ENCODE peak calls at places on chromosomes 16 and 17, in four cellular contexts. G, Z, J and B are unnamed samples. For H3K4me1, the result is how much of the 10 kb centered on the place peaks cover.

GRCh38 chr16:25343976-25344375 is 86.3 kb upstream of the ZKSCAN2 start:
- DNase-seq in G (no peak), Z (no peak), J (no peak), B (no peak)

GRCh38 chr16:2148714-2149629 is 547 bp downstream of the RAB26 start:
- DNase-seq in G (no peak), Z (no peak), J (peak), B (no peak)

GRCh38 chr16:87816507-87817100 is 50.8 kb upstream of the KLHDC4 start:
- DNase-seq in G (no peak), Z (no peak), J (no peak), B (no peak)

GRCh38 chr16:87180069-87180468 is 137.1 kb downstream of the C16orf95 start:
- DNase-seq in G (no peak), Z (no peak), J (no peak), B (no peak)

GRCh38 chr16:26240807-26241206 is 549.0 kb downstream of the HS3ST4 start:
- DNase-seq in G (no peak), Z (no peak), J (no peak), B (no peak)

GRCh38 chr17:63282455-63282854 is 163.7 kb downstream of the CYB561 start:
- DNase-seq in G (no peak), Z (no peak), J (no peak), B (no peak)

GRCh38 chr16:749010-749409 is 8.2 kb upstream of the CIAO3 start:
- DNase-seq in G (no peak), Z (no peak), J (peak), B (no peak)

GRCh38 chr16:2091722-2092620 is 43.7 kb downstream of the PKD1 start:
- DNase-seq in G (no peak), Z (no peak), J (no peak), B (no peak)

GRCh38 chr16:71414038-71414437 is 27.8 kb downstream of the TLE7 start:
- DNase-seq in G (no peak), Z (no peak), J (no peak), B (no peak)

GRCh38 chr17:43031666-43032065 is 6.6 kb downstream of the RND2 start:
- DNase-seq in G (no peak), Z (no peak), J (no peak), B (no peak)

GRCh38 chr17:39096435-39097158 is 54.8 kb downstream of the PLXDC1 start:
- DNase-seq in G (no peak), Z (peak), J (no peak), B (no peak)

GRCh38 chr16:74984194-74984669 is 691 bp downstream of the WDR59 start:
- DNase-seq in G (no peak), Z (no peak), J (peak), B (no peak)

GRCh38 chr17:32123782-32124181 is 18.5 kb upstream of the RHOT1 start:
- DNase-seq in G (no peak), Z (no peak), J (no peak), B (no peak)

GRCh38 chr17:78450696-78451344 is 72.4 kb downstream of the PGS1 start:
- DNase-seq in G (no peak), Z (no peak), J (no peak), B (no peak)

GRCh38 chr17:15886804-15887203 is 58.1 kb upstream of the ADORA2B start:
- DNase-seq in G (no peak), Z (no peak), J (no peak), B (no peak)

GRCh38 chr17:68568581-68568980 is 32.6 kb downstream of the FAM20A start:
- DNase-seq in G (no peak), Z (no peak), J (no peak), B (no peak)

GRCh38 chr17:7419833-7420610 is at the start of gene SPEM1:
- DNase-seq in G (no peak), Z (no peak), J (no peak), B (no peak)

GRCh38 chr16:50301626-50302471 is 35.5 kb downstream of the ADCY7 start:
- DNase-seq in G (no peak), Z (no peak), J (peak), B (no peak)

GRCh38 chr17:64147110-64148016 is 17.4 kb upstream of the ERN1 start:
- DNase-seq in G (no peak), Z (no peak), J (peak), B (no peak)

GRCh38 chr16:79997257-79997656 is 396.7 kb upstream of the MAF start:
- DNase-seq in G (peak), Z (no peak), J (peak), B (no peak)

GRCh38 chr17:17118399-17118798 is 76.1 kb downstream of the MPRIP start:
- DNase-seq in G (no peak), Z (no peak), J (no peak), B (no peak)

GRCh38 chr16:81551141-81551808 is 106.7 kb downstream of the CMIP start:
- DNase-seq in G (no peak), Z (no peak), J (peak), B (no peak)

GRCh38 chr16:12162151-12162559 is 185.6 kb downstream of the SNX29 start:
- DNase-seq in G (no peak), Z (no peak), J (no peak), B (no peak)

GRCh38 chr17:56486732-56487131 is 106.8 kb upstream of the NOG start:
- DNase-seq in G (no peak), Z (no peak), J (peak), B (no peak)

GRCh38 chr17:77995146-77995852 is 36.8 kb downstream of the TNRC6C start:
- DNase-seq in G (peak), Z (no peak), J (peak), B (peak)

GRCh38 chr17:47184671-47185070 is 4.4 kb downstream of the CDC27 start:
- DNase-seq in G (peak), Z (no peak), J (peak), B (no peak)

GRCh38 chr17:58189436-58190146 is 2.9 kb upstream of the EPX start:
- DNase-seq in G (no peak), Z (no peak), J (peak), B (peak)

GRCh38 chr17:71438631-71439146 is 682.1 kb upstream of the SOX9 start:
- DNase-seq in G (peak), Z (no peak), J (peak), B (no peak)

GRCh38 chr16:70706948-70707465 is 21.2 kb upstream of the MTSS2 start:
- DNase-seq in G (no peak), Z (no peak), J (peak), B (no peak)

GRCh38 chr16:28189237-28189636 is 22.5 kb downstream of the XPO6 start:
- DNase-seq in G (no peak), Z (no peak), J (peak), B (no peak)

GRCh38 chr17:81815646-81815985 is 11.7 kb downstream of the GCGR start:
- DNase-seq in G (no peak), Z (no peak), J (no peak), B (no peak)

GRCh38 chr16:75222271-75222783 is 3.5 kb downstream of the CTRB1 start:
- DNase-seq in G (no peak), Z (no peak), J (peak), B (no peak)

GRCh38 chr17:75549246-75550138 is 24.0 kb downstream of the LLGL2 start:
- DNase-seq in G (peak), Z (no peak), J (no peak), B (no peak)

GRCh38 chr17:7327501-7327900 is 1.6 kb downstream of the NEURL4 start:
- DNase-seq in G (no peak), Z (no peak), J (no peak), B (no peak)

GRCh38 chr16:29990883-29991570 is 4.4 kb downstream of the HIRIP3 start:
- DNase-seq in G (no peak), Z (no peak), J (no peak), B (no peak)

GRCh38 chr16:66441586-66442375 is 14.7 kb downstream of the BEAN1 start:
- DNase-seq in G (no peak), Z (no peak), J (peak), B (no peak)

GRCh38 chr16:58011652-58012051 is 10.4 kb downstream of the USB1 start:
- DNase-seq in G (no peak), Z (no peak), J (peak), B (no peak)

GRCh38 chr17:40778466-40778865 is 3.9 kb downstream of the KRT27 start:
- DNase-seq in G (no peak), Z (no peak), J (no peak), B (no peak)
- H3K4me1 ChIP-seq in G (under half), Z (under half), J (under half), B (under half)

GRCh38 chr17:1007310-1008007 is 10.5 kb downstream of the TIMM22 start:
- DNase-seq in G (no peak), Z (no peak), J (no peak), B (no peak)
- H3K27ac ChIP-seq in G (no peak), Z (no peak), J (no peak), B (peak)

DNA sequence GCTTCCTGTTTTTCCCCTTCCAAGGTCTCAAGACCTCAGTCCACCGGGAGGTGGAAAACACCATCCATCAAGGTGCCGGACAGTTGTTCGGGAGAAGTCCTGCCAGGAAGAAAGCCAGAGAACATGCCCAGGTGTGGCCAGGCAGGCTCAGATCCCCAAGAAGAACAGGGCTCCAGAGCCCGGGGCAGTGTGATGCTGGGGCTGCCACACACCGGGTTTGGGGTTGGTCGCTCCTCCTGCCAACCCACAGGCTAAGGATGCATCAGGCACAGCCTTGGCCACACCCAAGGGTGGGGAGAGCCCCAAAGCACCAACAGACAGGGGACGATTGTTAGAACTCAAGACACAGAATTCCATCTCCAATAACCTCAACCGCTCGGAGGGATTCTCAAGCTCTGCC is 19.7 kb downstream of the ZFHX3 start:
- DNase-seq in G (no peak), Z (no peak), J (no peak), B (no peak)
- H3K4me1 ChIP-seq in G (half or more), Z (under half), J (under half), B (under half)

DNA sequence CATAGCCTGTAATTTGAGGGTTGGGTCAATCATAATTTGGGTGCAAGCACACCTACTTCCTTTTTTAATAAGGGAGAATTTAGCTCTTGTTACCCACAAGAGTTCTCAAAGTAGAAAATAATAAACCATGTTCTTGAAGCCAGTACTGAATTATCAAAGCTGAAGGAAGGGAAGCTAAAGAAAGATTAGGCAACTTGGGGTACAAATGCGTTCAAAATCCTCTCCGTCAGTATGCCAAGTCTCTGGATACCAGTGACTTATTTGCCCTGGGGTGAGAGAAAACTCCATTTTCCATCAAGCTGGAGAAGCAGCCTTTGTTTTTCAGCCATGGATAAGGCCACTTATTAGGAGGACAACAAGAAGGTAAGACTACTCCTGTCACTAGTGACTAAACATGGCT is 23.5 kb upstream of the DHRS13 start:
- DNase-seq in G (no peak), Z (no peak), J (no peak), B (no peak)
- H3K27ac ChIP-seq in G (peak), Z (peak), J (peak), B (no peak)

GRCh38 chr16:89660146-89660545 is 2.5 kb downstream of the SPATA33 start:
- DNase-seq in G (no peak), Z (no peak), J (no peak), B (no peak)
- H3K4me1 ChIP-seq in G (under half), Z (under half), J (under half), B (under half)

GRCh38 chr17:35141681-35142466 is at the start of gene NLE1:
- DNase-seq in G (peak), Z (peak), J (peak), B (peak)
- H3K27ac ChIP-seq in G (no peak), Z (peak), J (no peak), B (no peak)

GRCh38 chr16:15976929-15977637 is 27.7 kb downstream of the ABCC1 start:
- DNase-seq in G (no peak), Z (no peak), J (peak), B (no peak)
- H3K4me1 ChIP-seq in G (under half), Z (under half), J (under half), B (half or more)

GRCh38 chr17:5509482-5509881 is 23.1 kb downstream of the MIS12 start:
- DNase-seq in G (no peak), Z (no peak), J (peak), B (no peak)

GRCh38 chr17:5513610-5514009 is 27.2 kb downstream of the MIS12 start:
- DNase-seq in G (no peak), Z (no peak), J (no peak), B (no peak)

GRCh38 chr17:5506307-5506706 is 19.9 kb downstream of the MIS12 start:
- DNase-seq in G (no peak), Z (no peak), J (no peak), B (no peak)

GRCh38 chr17:5510776-5511175 is 24.4 kb downstream of the MIS12 start:
- DNase-seq in G (no peak), Z (no peak), J (no peak), B (no peak)

DNA sequence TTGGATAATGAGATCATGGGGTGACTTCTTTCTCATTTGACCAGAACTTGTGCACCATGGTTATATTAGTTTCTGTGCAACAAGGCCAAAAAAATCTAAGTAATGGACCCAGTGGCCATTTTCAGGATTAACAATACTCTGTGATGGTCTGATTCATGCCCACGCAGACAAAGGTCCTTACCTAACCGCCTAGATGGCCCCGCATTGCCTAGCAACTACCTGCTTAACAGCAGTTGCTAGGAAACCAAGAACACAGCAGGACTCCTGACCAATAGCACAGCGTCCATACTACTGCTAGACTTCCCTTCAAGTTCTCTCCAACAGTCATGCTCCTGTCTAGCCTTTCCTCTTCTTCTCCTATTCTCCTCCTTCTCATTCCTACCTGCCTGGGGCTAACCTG is 22.5 kb downstream of the MIS12 start:
- DNase-seq in G (peak), Z (no peak), J (peak), B (no peak)
- H3K27ac ChIP-seq in G (no peak), Z (no peak), J (peak), B (no peak)